ENCODE peak calls at places on chromosomes 11 and 22, in eight cellular contexts. H is neural progenitor cell, D is cardiac fibroblast, W is HFF-Myc, V is heart right ventricle, E is dorsolateral prefrontal cortex, K is heart left ventricle, Q is uterus. N is an unnamed sample.

GRCh38 chr11:40306938-40307548 is 1152.4 kb downstream of the LRRC4C start:
- DNase-seq in H (peak; percentile 65), D (peak; percentile 64), W (peak; percentile 42), V (no peak), E (no peak), K (no peak), Q (no peak), N (peak; percentile 57)

GRCh38 chr11:8832571-8833260 is 78.3 kb upstream of the AKIP1 start:
- DNase-seq in H (no peak), D (peak; percentile 74), W (peak; percentile 97), V (no peak), E (no peak), K (no peak), Q (no peak), N (peak; percentile 93)

GRCh38 chr11:47052165-47052564 is 115.6 kb downstream of the CSTPP1 start:
- DNase-seq in H (no peak), D (no peak), W (no peak), V (no peak), E (no peak), K (no peak), Q (no peak), N (no peak)

GRCh38 chr22:42383287-42383686 is 48.9 kb downstream of the NFAM1 start:
- DNase-seq in H (no peak), D (no peak), W (no peak), V (no peak), E (no peak), K (peak; percentile 52), Q (no peak), N (no peak)

GRCh38 chr11:1751521-1751921 is 1.1 kb upstream of the IFITM10 start:
- DNase-seq in H (no peak), D (no peak), W (no peak), V (no peak), E (peak; percentile 19), K (no peak), Q (no peak), N (no peak)

GRCh38 chr11:79312591-79313267 is 128.1 kb downstream of the TENM4 start:
- DNase-seq in H (no peak), D (no peak), W (no peak), V (no peak), E (no peak), K (no peak), Q (peak; percentile 19), N (peak; percentile 11)

GRCh38 chr22:20514658-20515406 is 7.4 kb downstream of the MED15 start:
- DNase-seq in H (no peak), D (peak; percentile 79), W (no peak), V (no peak), E (no peak), K (no peak), Q (peak; percentile 31), N (peak; percentile 92)

GRCh38 chr11:106457727-106458126 is 380.3 kb downstream of the AASDHPPT start:
- DNase-seq in H (no peak), D (peak; percentile 70), W (no peak), V (no peak), E (no peak), K (no peak), Q (no peak), N (peak; percentile 61)

GRCh38 chr11:9886595-9886994 is 222.7 kb downstream of the SWAP70 start:
- DNase-seq in H (no peak), D (no peak), W (no peak), V (no peak), E (no peak), K (no peak), Q (no peak), N (no peak)

GRCh38 chr22:19632671-19633148 is 81.6 kb upstream of the SEPTIN5 start:
- DNase-seq in H (no peak), D (peak; percentile 22), W (no peak), V (no peak), E (no peak), K (no peak), Q (no peak), N (no peak)

GRCh38 chr11:15507592-15507991 is 392.9 kb downstream of the INSC start:
- DNase-seq in H (no peak), D (no peak), W (no peak), V (no peak), E (no peak), K (no peak), Q (no peak), N (no peak)

GRCh38 chr11:86034710-86035109 is 34.2 kb downstream of the PICALM start:
- DNase-seq in H (no peak), D (no peak), W (no peak), V (no peak), E (no peak), K (no peak), Q (no peak), N (no peak)

GRCh38 chr11:118153976-118154375 is 1.4 kb upstream of the SCN4B start:
- DNase-seq in H (no peak), D (no peak), W (no peak), V (no peak), E (no peak), K (peak; percentile 42), Q (no peak), N (no peak)

GRCh38 chr22:30024231-30024630 is 56.0 kb upstream of the HORMAD2 start:
- DNase-seq in H (peak; percentile 23), D (no peak), W (no peak), V (no peak), E (no peak), K (no peak), Q (no peak), N (no peak)

GRCh38 chr22:39243443-39244072 is 1.2 kb downstream of the PDGFB start:
- DNase-seq in H (peak; percentile 53), D (no peak), W (no peak), V (no peak), E (no peak), K (peak; percentile 69), Q (no peak), N (no peak)

GRCh38 chr11:132125855-132126841 is 755.7 kb downstream of the NTM start:
- DNase-seq in H (peak; percentile 52), D (peak; percentile 39), W (no peak), V (no peak), E (no peak), K (no peak), Q (no peak), N (peak; percentile 39)

GRCh38 chr11:27255447-27255828 is 107.6 kb downstream of the CCDC34 start:
- DNase-seq in H (no peak), D (peak; percentile 34), W (no peak), V (no peak), E (no peak), K (no peak), Q (no peak), N (peak; percentile 97)

GRCh38 chr11:45830596-45830995 is 16.7 kb upstream of the CRY2 start:
- DNase-seq in H (no peak), D (no peak), W (no peak), V (no peak), E (no peak), K (no peak), Q (no peak), N (no peak)
- H3K4me3 ChIP-seq in H (no peak overlapping the region), D (no peak overlapping the region), W (no peak overlapping the region), V (no peak overlapping the region), E (no peak overlapping the region), K (no peak overlapping the region), Q (no peak overlapping the region), N (no peak overlapping the region)

GRCh38 chr11:64275031-64275800 is 9.2 kb downstream of the BAD start:
- DNase-seq in H (no peak), D (no peak), W (no peak), V (no peak), E (no peak), K (peak; percentile 37), Q (no peak), N (no peak)

GRCh38 chr11:64276653-64277431 is 7.6 kb downstream of the BAD start:
- DNase-seq in H (no peak), D (no peak), W (no peak), V (no peak), E (no peak), K (no peak), Q (no peak), N (peak; percentile 80)

GRCh38 chr11:64275841-64276240 is 8.6 kb downstream of the BAD start:
- DNase-seq in H (no peak), D (no peak), W (no peak), V (no peak), E (no peak), K (no peak), Q (no peak), N (no peak)

GRCh38 chr11:64281957-64282770 is 2.3 kb downstream of the BAD start:
- DNase-seq in H (no peak), D (no peak), W (no peak), V (no peak), E (no peak), K (no peak), Q (no peak), N (no peak)

DNA sequence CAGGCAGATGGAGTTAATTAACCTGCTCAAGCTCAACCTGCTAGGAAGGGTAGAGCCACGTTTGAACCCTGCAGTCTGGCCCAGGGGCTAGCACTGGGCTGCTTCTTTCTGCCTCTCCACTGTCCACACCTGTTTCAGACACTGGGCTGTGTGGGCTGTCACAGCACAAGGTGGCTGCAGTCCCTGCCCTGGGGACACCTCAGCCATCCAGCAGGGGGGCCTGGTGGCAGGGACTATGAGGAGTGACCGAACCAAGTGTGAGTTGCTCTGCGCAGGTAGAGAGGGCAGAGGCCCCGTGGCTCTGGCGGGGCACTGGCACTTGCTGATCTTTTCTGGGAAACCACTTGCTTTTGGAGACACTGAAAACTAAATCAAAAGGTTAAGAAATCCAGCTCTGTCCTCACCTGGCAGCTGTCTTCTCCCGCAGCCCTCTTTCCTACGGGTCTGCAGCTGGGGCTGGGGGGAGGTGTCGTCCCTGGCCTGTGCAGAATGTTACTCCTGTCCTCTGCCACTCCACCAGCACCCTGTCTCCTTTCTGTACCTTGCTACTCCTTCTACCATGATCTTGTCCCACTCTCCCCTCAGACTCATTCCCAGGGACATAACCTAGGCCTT is 5.8 kb downstream of the BAD start:
- DNase-seq in H (no peak), D (no peak), W (no peak), V (no peak), E (no peak), K (no peak), Q (no peak), N (no peak)
- TF ChIP-seq CTCF in H (no peak), D (no peak), W (no peak), V (no peak), E (no peak), K (no peak), Q (no peak), N (no peak)

DNA sequence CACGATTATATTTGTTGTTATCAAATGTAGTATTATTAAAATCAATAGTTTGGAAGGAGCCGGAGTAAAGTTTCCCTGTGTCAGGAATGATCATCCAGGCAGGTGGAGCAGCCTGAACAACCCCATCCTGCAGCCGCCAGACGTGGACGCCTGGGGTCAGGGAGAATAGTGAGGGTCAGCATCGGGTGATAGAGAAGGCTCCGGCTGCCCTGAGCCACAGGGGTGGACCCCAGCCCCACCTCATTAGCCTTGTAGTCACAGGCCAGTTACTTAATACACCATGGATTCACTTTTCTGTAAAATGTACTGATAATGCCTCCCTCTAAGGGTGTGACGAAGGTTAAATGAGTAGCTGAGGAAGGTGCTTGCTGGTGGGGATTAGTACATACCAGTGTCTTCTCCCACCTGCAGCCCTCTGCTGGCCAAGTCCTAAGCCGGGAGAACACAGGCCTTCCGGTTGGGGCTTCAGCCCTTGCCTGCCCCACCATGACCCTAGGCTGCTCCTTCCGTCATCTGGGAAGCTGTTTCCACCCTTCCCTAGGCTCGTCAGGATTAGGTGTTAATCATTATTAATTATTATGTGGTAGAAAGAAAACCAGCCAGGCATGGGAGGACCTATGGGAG is 14.9 kb downstream of the TMEM121B start:
- DNase-seq in H (peak; percentile 26), D (no peak), W (no peak), V (no peak), E (no peak), K (no peak), Q (no peak), N (no peak)
- H3K4me3 ChIP-seq in H (no peak overlapping the region), D (no peak overlapping the region), W (no peak overlapping the region), V (no peak overlapping the region), E (no peak overlapping the region), K (no peak overlapping the region), Q (no peak overlapping the region), N (no peak overlapping the region)

GRCh38 chr11:74701351-74701750 is 29.9 kb downstream of the CHRDL2 start:
- DNase-seq in H (peak; percentile 35), D (peak; percentile 15), W (no peak), V (no peak), E (no peak), K (no peak), Q (no peak), N (no peak)
- TF ChIP-seq CTCF in H (peak; percentile 36), D (peak; percentile 43), W (peak; percentile 26), V (no peak), E (no peak), K (no peak), Q (no peak), N (peak; percentile 32)